ENCODE peak calls at places on chromosomes 11 and 22, in five cellular contexts. A is cardiac muscle cell, X is AG09309, F is heart right ventricle, C is ovary. Z is an unnamed sample.

GRCh38 chr11:68402355-68403031 is 58.1 kb upstream of the PPP6R3 start:
- DNase-seq in C (no peak), X (no peak), A (no peak), F (no peak), Z (no peak)

GRCh38 chr22:38941488-38941987 is 15.9 kb upstream of the APOBEC3A start:
- DNase-seq in F (no peak), A (no peak), C (no peak), X (no peak), Z (no peak)

GRCh38 chr11:85029964-85030363 is 597.2 kb downstream of the DLG2 start:
- DNase-seq in X (no peak), C (no peak), A (no peak), F (no peak), Z (no peak)

GRCh38 chr11:76588455-76589325 is 81.9 kb downstream of the LRRC32 start:
- DNase-seq in A (no peak), F (peak), X (no peak), C (no peak), Z (no peak)

GRCh38 chr22:34055525-34056200 is 135.4 kb upstream of the LARGE1 start:
- DNase-seq in F (no peak), X (no peak), A (peak), C (no peak), Z (no peak)

GRCh38 chr11:56876621-56877312 is 111.9 kb upstream of the OR5AK2 start:
- DNase-seq in F (peak), C (no peak), X (no peak), A (no peak), Z (no peak)

GRCh38 chr11:117914398-117914761 is 14.8 kb downstream of the TMPRSS13 start:
- DNase-seq in F (no peak), C (no peak), X (no peak), A (no peak), Z (no peak)

GRCh38 chr22:46684706-46685105 is 53.3 kb downstream of the CERK start:
- DNase-seq in C (no peak), X (no peak), A (peak), F (peak), Z (no peak)

GRCh38 chr11:56624661-56625110 is 10.0 kb upstream of the OR5M1 start:
- DNase-seq in X (peak), F (no peak), A (peak), C (no peak), Z (peak)

GRCh38 chr22:49992921-49993648 is 19.5 kb downstream of the IL17REL start:
- DNase-seq in F (peak), C (no peak), X (peak), A (peak), Z (no peak)

GRCh38 chr11:82533628-82534353 is 199.9 kb downstream of the FAM181B start:
- DNase-seq in F (no peak), A (no peak), C (no peak), X (no peak), Z (no peak)

GRCh38 chr11:64687204-64687603 is 35.8 kb downstream of the NRXN2 start:
- DNase-seq in F (peak), A (no peak), X (no peak), C (peak), Z (no peak)

GRCh38 chr11:7300281-7300680 is 48.6 kb downstream of the SYT9 start:
- DNase-seq in X (no peak), C (no peak), F (no peak), A (no peak), Z (no peak)

GRCh38 chr11:62186195-62186594 is 3.8 kb upstream of the SCGB1D1 start:
- DNase-seq in A (no peak), X (no peak), C (no peak), F (no peak), Z (no peak)

GRCh38 chr11:109851780-109852390 is 241.3 kb upstream of the ZC3H12C start:
- DNase-seq in A (no peak), F (no peak), X (no peak), C (no peak), Z (no peak)

GRCh38 chr11:65160643-65161042 is 9.4 kb upstream of the SPDYC start:
- DNase-seq in X (no peak), A (no peak), C (no peak), F (no peak), Z (no peak)

GRCh38 chr11:106420048-106420665 is 342.7 kb downstream of the AASDHPPT start:
- DNase-seq in C (no peak), X (no peak), A (no peak), F (no peak), Z (no peak)

GRCh38 chr11:70270877-70271634 is 566 bp downstream of the PPFIA1 start:
- DNase-seq in F (peak), A (peak), X (peak), C (peak), Z (peak)

GRCh38 chr11:73194034-73194507 is 24.0 kb upstream of the P2RY2 start:
- DNase-seq in F (no peak), A (no peak), X (no peak), C (no peak), Z (no peak)

GRCh38 chr11:117144477-117145392 is 648 bp downstream of the PAFAH1B2 start:
- DNase-seq in A (peak), F (peak), C (peak), X (no peak), Z (peak)

GRCh38 chr11:13309156-13309555 is 31.6 kb downstream of the BMAL1 start:
- DNase-seq in C (no peak), X (no peak), A (no peak), F (no peak), Z (no peak)

GRCh38 chr11:35786918-35787557 is 124.5 kb downstream of the TRIM44 start:
- DNase-seq in C (no peak), X (no peak), F (no peak), A (peak), Z (no peak)

GRCh38 chr11:2258501-2259465 is 11.6 kb downstream of the ASCL2 start:
- DNase-seq in X (no peak), A (no peak), C (peak), F (peak), Z (no peak)

GRCh38 chr11:34546511-34547206 is 33.1 kb upstream of the ELF5 start:
- DNase-seq in X (no peak), A (no peak), C (no peak), F (no peak), Z (no peak)

GRCh38 chr11:12206529-12206928 is 96.1 kb downstream of the MICAL2 start:
- DNase-seq in X (no peak), C (no peak), F (no peak), A (no peak), Z (no peak)

GRCh38 chr11:76835928-76836612 is 24.6 kb upstream of the ACER3 start:
- DNase-seq in X (peak), F (peak), A (no peak), C (no peak), Z (no peak)

GRCh38 chr11:46726206-46726862 is 7.3 kb downstream of the F2 start:
- DNase-seq in F (no peak), A (no peak), C (no peak), X (no peak), Z (no peak)

GRCh38 chr11:115078461-115079438 is 400.4 kb downstream of the NXPE2 start:
- DNase-seq in C (no peak), F (no peak), X (no peak), A (no peak), Z (no peak)

GRCh38 chr11:7775689-7776088 is 21.1 kb downstream of the OR5P2 start:
- DNase-seq in A (no peak), C (no peak), F (no peak), X (no peak), Z (no peak)

GRCh38 chr11:132962026-132962425 is 570.3 kb downstream of the OPCML start:
- DNase-seq in C (no peak), A (no peak), F (no peak), X (peak), Z (no peak)

GRCh38 chr22:44181033-44181911 is 547 bp downstream of the PARVG start:
- DNase-seq in X (no peak), F (no peak), A (no peak), C (no peak), Z (no peak)

GRCh38 chr11:83292709-83293435 is 6.7 kb upstream of the CCDC90B start:
- DNase-seq in C (no peak), F (peak), X (peak), A (peak), Z (no peak)

GRCh38 chr22:19868773-19869471 is 14.2 kb upstream of the GNB1L start:
- DNase-seq in X (no peak), F (no peak), C (no peak), A (no peak), Z (no peak)

GRCh38 chr11:33500865-33501479 is 199.7 kb downstream of the C11orf91 start:
- DNase-seq in F (peak), C (no peak), X (no peak), A (peak), Z (no peak)

GRCh38 chr11:93770160-93770559 is 13.9 kb upstream of the MED17 start:
- DNase-seq in X (no peak), C (no peak), A (no peak), F (no peak), Z (no peak)

GRCh38 chr11:128908391-128909246 is 17.5 kb downstream of the KCNJ5 start:
- DNase-seq in X (peak), F (peak), A (no peak), C (peak), Z (no peak)

GRCh38 chr11:123474994-123475393 is 44.9 kb downstream of the GRAMD1B start:
- DNase-seq in A (no peak), C (no peak), F (no peak), X (peak), Z (peak)

GRCh38 chr22:36775589-36775965 is 342 bp downstream of the IFT27 start:
- DNase-seq in F (peak), A (peak), C (peak), X (no peak), Z (no peak)

GRCh38 chr11:61007383-61007970 is 36.0 kb downstream of the CD6 start:
- DNase-seq in F (no peak), C (no peak), X (no peak), A (peak), Z (no peak)
- H3K4me3 ChIP-seq in F (peak), C (peak), X (no peak), A (peak), Z (peak)

DNA sequence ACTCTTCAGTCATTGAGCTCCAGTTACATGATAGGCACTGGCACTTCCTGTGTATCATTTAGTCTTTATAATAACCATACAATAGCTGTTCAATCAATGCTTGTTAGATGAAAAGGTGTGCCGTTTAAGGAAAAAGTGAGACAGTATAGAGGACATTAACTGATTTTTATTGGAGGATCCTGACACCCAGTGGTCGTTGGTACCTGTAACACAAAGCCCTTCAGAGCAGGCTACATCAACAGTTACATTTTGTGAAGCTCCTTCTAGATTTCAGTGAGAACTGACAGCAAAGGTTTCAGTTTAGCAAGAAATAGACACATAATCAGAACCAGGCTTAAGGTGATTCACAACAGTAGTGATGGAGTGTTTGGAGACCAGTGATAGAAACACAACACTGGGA is 44.2 kb downstream of the CCDC81 start:
- DNase-seq in C (no peak), F (no peak), A (no peak), X (no peak), Z (no peak)
- TF ChIP-seq CTCF in C (no peak), F (no peak), A (no peak), X (peak), Z (no peak)

DNA sequence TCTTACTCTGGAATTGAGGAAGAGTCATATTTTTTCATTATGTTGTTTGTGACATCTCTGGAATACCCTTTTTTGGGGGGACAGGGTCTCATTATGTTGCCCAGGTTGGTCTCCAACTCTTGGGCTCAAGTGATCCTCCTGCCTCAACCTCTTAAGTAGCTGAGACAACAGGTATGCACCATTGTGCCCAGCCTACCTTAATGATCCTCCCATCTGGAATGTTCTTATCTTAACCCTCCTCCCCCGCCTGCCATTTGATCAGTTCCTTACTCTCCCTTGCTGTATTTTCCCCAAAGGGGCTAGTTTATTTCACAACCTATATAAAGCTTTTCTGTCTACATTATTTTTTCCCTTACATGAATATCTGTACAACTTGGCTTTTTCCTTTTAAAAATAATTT is 594.7 kb downstream of the METTL15 start:
- DNase-seq in X (no peak), A (no peak), F (no peak), C (no peak), Z (no peak)
- H3K4me3 ChIP-seq in X (no peak), A (no peak), F (no peak), C (no peak), Z (no peak)

GRCh38 chr11:113531078-113531477 is 55.9 kb upstream of the DRD2 start:
- DNase-seq in F (no peak), C (no peak), A (no peak), X (no peak), Z (no peak)

GRCh38 chr11:113531575-113532451 is 56.6 kb upstream of the DRD2 start:
- DNase-seq in C (no peak), X (no peak), F (no peak), A (no peak), Z (no peak)

GRCh38 chr11:113529606-113530005 is 54.4 kb upstream of the DRD2 start:
- DNase-seq in C (no peak), F (no peak), A (no peak), X (no peak), Z (no peak)

GRCh38 chr11:113526521-113526920 is 51.3 kb upstream of the DRD2 start:
- DNase-seq in X (no peak), F (no peak), C (no peak), A (no peak), Z (no peak)

GRCh38 chr11:113528982-113529381 is 53.8 kb upstream of the DRD2 start:
- DNase-seq in X (no peak), C (no peak), A (no peak), F (no peak), Z (no peak)
- TF ChIP-seq CTCF in X (no peak), C (no peak), A (no peak), F (no peak), Z (no peak)